ENCODE peak calls at places on chromosomes 13 and 19, in eight cellular contexts. N, O, B, A, L, C, S and Q are unnamed samples.
A peak's percentile ranks its signal among the peaks of the same experiment; 100 is the strongest.

GRCh38 chr19:18905520-18906236 is 9.7 kb upstream of the CERS1 start:
- DNase-seq in L (no peak), C (no peak), N (no peak), A (no peak), O (no peak), S (no peak), B (no peak), Q (no peak)

GRCh38 chr13:24511019-24511823 is 1.4 kb downstream of the PARP4 start:
- DNase-seq in C (peak; percentile 70), L (peak; percentile 68), B (peak; percentile 66), O (no peak), S (no peak), N (peak; percentile 39), A (peak; percentile 15), Q (peak; percentile 53)

GRCh38 chr13:41995946-41996345 is 35.0 kb upstream of the VWA8 start:
- DNase-seq in C (no peak), N (no peak), O (no peak), B (no peak), L (no peak), S (no peak), A (no peak), Q (no peak)

GRCh38 chr19:37513397-37513796 is 6.7 kb downstream of the ZNF793 start:
- DNase-seq in C (no peak), S (no peak), O (no peak), A (no peak), L (no peak), N (no peak), B (no peak), Q (no peak)

GRCh38 chr13:110283661-110284516 is 23.1 kb downstream of the COL4A1 start:
- DNase-seq in O (no peak), S (no peak), L (peak; percentile 70), A (no peak), B (peak; percentile 52), C (no peak), N (no peak), Q (no peak)

GRCh38 chr13:114043421-114044053 is 69.7 kb upstream of the C13orf46 start:
- DNase-seq in B (peak; percentile 80), A (no peak), N (peak; percentile 52), L (peak; percentile 86), S (no peak), O (peak; percentile 81), C (peak; percentile 68), Q (peak; percentile 45)

GRCh38 chr19:7533281-7533819 is 2.2 kb upstream of the PNPLA6 start:
- DNase-seq in S (no peak), O (peak; percentile 80), A (no peak), B (no peak), N (peak; percentile 71), L (peak; percentile 64), C (no peak), Q (peak; percentile 61)

GRCh38 chr19:11496391-11497163 is 9.1 kb downstream of the ZNF653 start:
- DNase-seq in S (peak; percentile 44), O (peak; percentile 70), N (peak; percentile 79), L (peak; percentile 82), B (peak; percentile 62), A (peak; percentile 80), C (peak; percentile 60), Q (peak; percentile 76)

GRCh38 chr19:50994129-50994528 is 7.3 kb downstream of the KLK8 start:
- DNase-seq in C (no peak), O (no peak), L (no peak), N (no peak), S (no peak), A (no peak), B (no peak), Q (no peak)

GRCh38 chr13:112720251-112720650 is 30.4 kb downstream of the ATP11A start:
- DNase-seq in B (no peak), A (no peak), C (no peak), O (no peak), L (no peak), S (no peak), N (no peak), Q (no peak)

GRCh38 chr19:40530091-40530901 is 46.4 kb upstream of the SHKBP1 start:
- DNase-seq in C (no peak), L (no peak), O (no peak), A (peak; percentile 82), B (no peak), N (no peak), S (no peak), Q (no peak)

GRCh38 chr19:5042556-5042955 is 73.6 kb downstream of the KDM4B start:
- DNase-seq in A (no peak), L (no peak), O (no peak), N (no peak), S (no peak), B (no peak), C (no peak), Q (no peak)

GRCh38 chr13:30109471-30110135 is 197.7 kb downstream of the KATNAL1 start:
- DNase-seq in L (no peak), C (no peak), S (no peak), O (no peak), A (no peak), N (no peak), B (no peak), Q (no peak)

GRCh38 chr19:14147797-14148605 is 11.6 kb upstream of the ASF1B start:
- DNase-seq in B (peak; percentile 43), L (peak; percentile 89), A (peak; percentile 95), O (peak; percentile 72), C (peak; percentile 42), N (peak; percentile 77), S (peak; percentile 39), Q (peak; percentile 73)

GRCh38 chr13:31208554-31209122 is 8.9 kb downstream of the B3GLCT start:
- DNase-seq in N (no peak), A (no peak), S (no peak), O (no peak), L (no peak), B (no peak), C (no peak), Q (no peak)

GRCh38 chr13:75550159-75550567 is 572 bp downstream of the UCHL3 start:
- DNase-seq in S (no peak), A (no peak), B (peak; percentile 28), C (no peak), N (peak; percentile 57), O (no peak), L (peak; percentile 48), Q (no peak)

GRCh38 chr13:32415019-32415418 is 12.9 kb downstream of the N4BP2L1 start:
- DNase-seq in N (peak; percentile 41), L (no peak), S (no peak), A (no peak), C (no peak), O (no peak), B (no peak), Q (no peak)

GRCh38 chr19:8682931-8683330 is 15.7 kb downstream of the ACTL9 start:
- DNase-seq in L (no peak), S (no peak), O (no peak), B (no peak), C (no peak), N (no peak), A (no peak), Q (no peak)